ENCODE peak calls at places on chromosomes 7 and 10, in eight cellular contexts. N is suprapubic skin, G is Peyer's patch, M is ovary, O is heart left ventricle, H is body of pancreas, Y is adrenal gland, C is transverse colon. T is an unnamed sample.

GRCh38 chr10:91432175-91432574 is 22.0 kb downstream of the HECTD2 start:
- DNase-seq in N (no peak), O (no peak), Y (no peak), C (no peak), H (no peak), G (no peak), M (no peak), T (no peak)

GRCh38 chr10:46787321-46787615 is 124.0 kb upstream of the PTPN20 start:
- DNase-seq in C (no peak), O (no peak), G (peak), H (peak), Y (peak), M (no peak), N (no peak), T (peak)

GRCh38 chr7:68684246-68684850 is 913.9 kb upstream of the AUTS2 start:
- DNase-seq in N (no peak), C (no peak), G (no peak), Y (no peak), M (no peak), O (no peak), H (no peak), T (no peak)

GRCh38 chr10:132470306-132471124 is 67.1 kb upstream of the INPP5A start:
- DNase-seq in O (peak), C (peak), N (no peak), G (no peak), H (peak), M (no peak), Y (no peak), T (no peak)

GRCh38 chr10:89526396-89526795 is 9.0 kb downstream of the SLC16A12 start:
- DNase-seq in C (no peak), N (no peak), O (no peak), Y (no peak), G (no peak), H (no peak), M (no peak), T (no peak)

GRCh38 chr10:128026620-128027281 is 99.5 kb downstream of the MKI67 start:
- DNase-seq in H (no peak), C (no peak), G (no peak), N (no peak), M (no peak), Y (no peak), O (no peak), T (no peak)

GRCh38 chr10:111531690-111532089 is 454.9 kb downstream of the ADRA2A start:
- DNase-seq in M (no peak), H (no peak), C (no peak), G (no peak), Y (no peak), O (no peak), N (no peak), T (no peak)

GRCh38 chr7:73567701-73568685 is 10.4 kb downstream of the TBL2 start:
- DNase-seq in H (no peak), N (no peak), O (no peak), G (no peak), Y (no peak), C (no peak), M (no peak), T (no peak)

GRCh38 chr10:127198307-127198706 is 1.9 kb upstream of the INSYN2A start:
- DNase-seq in M (no peak), Y (no peak), O (no peak), H (no peak), C (no peak), N (no peak), G (no peak), T (no peak)

GRCh38 chr10:112332509-112333228 is 41.2 kb upstream of the ACSL5 start:
- DNase-seq in C (peak), G (peak), M (no peak), O (no peak), H (peak), Y (no peak), N (no peak), T (no peak)

GRCh38 chr10:122165914-122166313 is 105.2 kb upstream of the BTBD16 start:
- DNase-seq in Y (no peak), M (no peak), H (no peak), G (no peak), C (no peak), O (no peak), N (no peak), T (no peak)

GRCh38 chr7:11768263-11768662 is 63.7 kb downstream of the THSD7A start:
- DNase-seq in G (no peak), H (no peak), O (no peak), N (no peak), Y (no peak), C (no peak), M (no peak), T (no peak)

GRCh38 chr10:61492596-61492995 is 39.4 kb upstream of the TMEM26 start:
- DNase-seq in N (no peak), O (no peak), C (no peak), G (no peak), Y (no peak), H (no peak), M (no peak), T (no peak)

GRCh38 chr10:11149499-11149898 is 131.8 kb downstream of the CELF2 start:
- DNase-seq in N (no peak), G (peak), M (no peak), C (no peak), Y (no peak), O (no peak), H (no peak), T (no peak)

GRCh38 chr7:116597384-116597783 is 72.5 kb downstream of the CAV1 start:
- DNase-seq in G (no peak), C (no peak), O (no peak), Y (no peak), H (no peak), M (no peak), N (no peak), T (no peak)

GRCh38 chr7:129093867-129094456 is 39.1 kb upstream of the TNPO3 start:
- DNase-seq in Y (no peak), H (no peak), O (no peak), M (no peak), N (no peak), G (no peak), C (no peak), T (no peak)

GRCh38 chr7:28411876-28412662 is at the start of gene CREB5:
- DNase-seq in M (no peak), O (no peak), C (no peak), H (no peak), N (no peak), G (no peak), Y (no peak), T (no peak)
- TF ChIP-seq CTCF in M (no peak), O (peak), C (no peak), H (no peak), N (no peak), G (no peak), Y (no peak), T (no peak)

GRCh38 chr7:148940702-148941597 is 56.9 kb upstream of the EZH2 start:
- DNase-seq in G (peak), O (peak), H (peak), Y (peak), C (peak), M (peak), N (peak), T (peak)
- TF ChIP-seq POLR2A in G (peak), O (no peak), H (peak), Y (peak), C (peak), M (peak), N (no peak), T (peak)

DNA sequence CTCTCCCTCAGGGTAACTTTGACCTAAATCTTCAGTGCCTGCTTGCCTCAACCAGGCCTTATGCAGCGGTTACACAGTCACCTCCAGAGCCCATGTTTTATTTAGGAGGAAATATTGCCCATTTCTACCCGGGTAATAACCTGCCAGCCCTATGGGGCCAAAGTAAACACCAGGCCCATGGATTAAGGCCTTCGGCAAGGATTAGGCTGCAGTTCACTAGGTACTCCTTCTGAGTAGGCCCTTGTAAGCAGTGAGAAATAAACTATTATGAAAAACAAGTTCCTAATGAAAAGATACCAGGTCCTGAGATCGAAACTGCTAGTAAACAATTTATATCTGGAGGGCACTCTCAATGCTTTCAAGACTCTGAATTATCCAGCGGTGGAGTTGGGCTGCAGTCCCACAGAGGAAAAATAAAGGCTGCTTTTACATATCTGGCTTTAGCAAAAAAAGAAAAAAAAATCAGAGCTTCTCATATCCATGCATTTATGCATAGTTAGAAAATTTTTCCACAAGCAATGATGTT is 3.7 kb upstream of the HOXA10 start:
- DNase-seq in O (no peak), N (no peak), C (peak), M (no peak), H (no peak), Y (peak), G (no peak), T (peak)
- H3K4me3 ChIP-seq in O (no peak), N (peak), C (peak), M (peak), H (no peak), Y (no peak), G (peak), T (peak)

DNA sequence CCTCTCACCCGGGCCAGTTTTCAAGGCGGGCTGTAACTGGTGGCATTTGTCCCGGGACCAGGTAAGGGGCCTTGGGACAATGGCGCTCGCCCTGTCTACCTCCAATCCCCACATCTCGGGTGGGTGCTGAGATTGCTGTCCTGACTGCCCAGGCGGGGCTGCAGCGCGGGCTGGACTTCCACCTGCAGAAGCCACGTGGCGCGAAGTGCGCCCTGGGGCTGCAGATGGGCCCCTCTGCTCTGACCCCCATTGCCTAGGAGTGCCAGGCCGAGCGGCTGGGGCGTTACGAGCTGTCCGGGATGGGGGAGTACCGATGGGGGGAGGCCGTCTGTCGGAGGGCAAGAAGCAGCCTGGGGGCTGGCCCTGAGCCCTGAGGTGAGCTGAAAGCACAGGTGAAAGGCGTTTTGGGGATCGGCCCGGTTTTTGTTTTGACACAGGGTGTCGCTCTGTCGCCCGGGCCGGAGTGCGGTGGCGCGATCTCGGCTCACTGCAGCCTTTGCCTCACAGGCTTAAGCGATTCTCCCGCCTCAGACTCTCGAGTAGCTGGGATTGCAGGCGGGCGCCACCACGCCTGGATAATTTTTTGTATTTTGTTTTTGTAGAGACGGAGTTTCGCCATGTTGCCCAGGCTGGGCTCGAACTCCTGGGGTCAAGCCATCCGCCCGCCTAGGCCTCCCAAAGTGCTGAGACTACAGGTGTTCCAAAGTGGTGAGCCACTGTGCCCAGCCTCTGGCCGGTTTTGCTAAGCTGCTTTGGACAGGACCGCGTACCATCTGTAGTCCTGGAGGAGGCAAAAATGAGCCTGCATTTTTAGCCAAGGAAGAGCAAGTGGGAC is at the start of gene SFXN2:
- DNase-seq in C (peak), G (peak), Y (no peak), O (peak), N (no peak), M (no peak), H (peak), T (no peak)
- TF ChIP-seq CTCF in C (no peak), G (no peak), Y (no peak), O (no peak), N (no peak), M (no peak), H (no peak), T (no peak)

GRCh38 chr7:101088069-101088425 is 2.8 kb downstream of the TRIM56 start:
- DNase-seq in C (no peak), H (no peak), N (no peak), Y (no peak), O (no peak), G (no peak), M (no peak), T (no peak)

GRCh38 chr7:101087334-101088068 is 2.2 kb downstream of the TRIM56 start:
- DNase-seq in H (no peak), C (no peak), G (no peak), N (no peak), Y (no peak), M (no peak), O (no peak), T (no peak)

GRCh38 chr7:101081432-101081831 is 3.8 kb upstream of the TRIM56 start:
- DNase-seq in H (no peak), Y (no peak), M (no peak), G (no peak), O (no peak), C (no peak), N (no peak), T (no peak)

GRCh38 chr7:101088858-101089529 is 3.7 kb downstream of the TRIM56 start:
- DNase-seq in O (no peak), N (no peak), Y (no peak), G (no peak), M (no peak), H (no peak), C (no peak), T (no peak)

GRCh38 chr7:101085000-101085948 is at the start of gene TRIM56:
- DNase-seq in G (peak), C (peak), M (peak), H (peak), Y (peak), O (peak), N (peak), T (peak)
- TF ChIP-seq POLR2A in G (peak), C (peak), M (peak), H (peak), Y (no peak), O (no peak), N (peak), T (no peak)

DNA sequence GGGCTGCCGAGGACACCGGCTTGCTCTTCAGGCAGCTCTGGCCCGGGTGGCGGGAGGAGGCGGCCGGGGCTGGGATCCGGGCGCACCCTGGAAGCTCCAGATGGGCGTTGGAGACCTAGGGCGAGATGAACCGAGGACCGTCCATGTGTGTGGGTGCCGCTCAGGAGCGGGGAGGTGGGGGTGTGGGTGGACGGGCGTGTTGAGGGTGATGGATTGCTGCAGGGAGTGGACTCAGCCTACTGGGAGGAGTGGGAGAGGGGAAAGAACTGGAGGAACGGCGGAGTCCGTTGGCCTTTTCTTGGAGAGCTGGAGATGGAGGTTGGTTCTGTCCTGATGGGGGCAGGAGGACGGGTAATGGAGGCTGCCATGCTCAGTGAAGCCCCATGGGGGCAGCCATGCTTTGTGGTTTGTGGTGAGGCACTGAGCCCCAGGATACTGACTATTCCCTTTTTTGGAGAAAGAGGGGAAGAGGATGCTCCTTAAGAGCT is 27.1 kb downstream of the HIF1AN start:
- DNase-seq in G (no peak), Y (no peak), O (no peak), N (no peak), C (no peak), M (no peak), H (no peak), T (no peak)
- H3K4me3 ChIP-seq in G (no peak), Y (no peak), O (no peak), N (no peak), C (no peak), M (no peak), H (no peak), T (no peak)